ENCODE peak calls at places on chromosomes 3 and 15, in five cellular contexts. G is stomach, R is activated T-cell treated with anti-CD3 and anti-CD28 coated beads for 1 hour, C is PC-3, M is T-helper 1 cell. D is an unnamed sample.

GRCh38 chr3:194865081-194865480 is 179.4 kb downstream of the FAM43A start:
- DNase-seq in G (no peak), R (no peak), C (no peak), M (no peak), D (no peak)

GRCh38 chr3:165885558-165886270 is 48.5 kb upstream of the BCHE start:
- DNase-seq in G (no peak), R (no peak), C (no peak), M (no peak), D (no peak)

GRCh38 chr3:195895900-195896360 is 12.4 kb downstream of the TNK2 start:
- DNase-seq in G (peak; percentile 66), R (peak; percentile 61), C (peak; percentile 62), M (peak; percentile 45), D (peak; percentile 51)

GRCh38 chr3:68172039-68172438 is 517.6 kb upstream of the SUCLG2 start:
- DNase-seq in G (no peak), R (no peak), C (no peak), M (no peak), D (no peak)

GRCh38 chr3:20930034-20930433 is 744.0 kb upstream of the SGO1 start:
- DNase-seq in G (peak; percentile 27), R (no peak), C (peak; percentile 37), M (no peak), D (no peak)

GRCh38 chr3:60755094-60755493 is 496.2 kb downstream of the FHIT start:
- DNase-seq in G (no peak), R (no peak), C (peak; percentile 32), M (no peak), D (no peak)

GRCh38 chr3:186255703-186256331 is 106.2 kb downstream of the DGKG start:
- DNase-seq in G (peak; percentile 53), R (no peak), C (no peak), M (no peak), D (no peak)

GRCh38 chr15:41394924-41395323 is 7.4 kb downstream of the NDUFAF1 start:
- DNase-seq in G (no peak), R (no peak), C (peak; percentile 12), M (no peak), D (no peak)

GRCh38 chr3:42562047-42562907 is 19.5 kb downstream of the SEC22C start:
- DNase-seq in G (no peak), R (no peak), C (no peak), M (no peak), D (no peak)

GRCh38 chr15:80210612-80211554 is 41.1 kb downstream of the CTXND1 start:
- DNase-seq in G (no peak), R (no peak), C (no peak), M (no peak), D (no peak)

GRCh38 chr3:14892226-14892625 is 55.2 kb upstream of the NR2C2 start:
- DNase-seq in G (no peak), R (no peak), C (no peak), M (no peak), D (no peak)

GRCh38 chr3:118972974-118973373 is 61.7 kb downstream of the IGSF11 start:
- DNase-seq in G (no peak), R (no peak), C (no peak), M (no peak), D (no peak)